ENCODE peak calls at places on chromosomes 4 and X, in seven cellular contexts. H is lower lobe of right lung, M is uterus, S is transverse colon, U is psoas muscle, Q is right lobe of liver, E is PC-3. P is an unnamed sample.

GRCh38 chrX:108699368-108699767 is 37.0 kb downstream of the IRS4 start:
- DNase-seq in H (no peak), M (no peak), S (no peak), U (no peak), Q (no peak), E (peak; percentile 66), P (no peak)

GRCh38 chr4:152278505-152279301 is 257.2 kb downstream of the FBXW7 start:
- DNase-seq in H (peak; percentile 47), M (no peak), S (peak; percentile 39), U (no peak), Q (no peak), E (no peak), P (no peak)

GRCh38 chrX:134544614-134545255 is 84.8 kb downstream of the HPRT1 start:
- DNase-seq in H (no peak), M (no peak), S (peak; percentile 18), U (no peak), Q (no peak), E (no peak), P (no peak)

GRCh38 chrX:96994088-96994487 is 110.4 kb downstream of the RPA4 start:
- DNase-seq in H (no peak), M (no peak), S (no peak), U (no peak), Q (no peak), E (no peak), P (no peak)

GRCh38 chr4:2570036-2570435 is 33.6 kb downstream of the FAM193A start:
- DNase-seq in H (no peak), M (no peak), S (no peak), U (no peak), Q (no peak), E (no peak), P (no peak)

GRCh38 chr4:3128976-3129375 is 54.5 kb downstream of the HTT start:
- DNase-seq in H (no peak), M (no peak), S (no peak), U (no peak), Q (no peak), E (no peak), P (no peak)

GRCh38 chr4:38663021-38663800 is 788 bp upstream of the KLF3 start:
- DNase-seq in H (no peak), M (peak; percentile 53), S (no peak), U (no peak), Q (peak; percentile 95), E (no peak), P (peak; percentile 37)

GRCh38 chr4:124526321-124526720 is 186.2 kb downstream of the ANKRD50 start:
- DNase-seq in H (no peak), M (no peak), S (no peak), U (no peak), Q (no peak), E (no peak), P (no peak)

GRCh38 chr4:143358923-143359694 is 22.4 kb downstream of the GAB1 start:
- DNase-seq in H (peak; percentile 70), M (no peak), S (peak; percentile 78), U (no peak), Q (no peak), E (peak; percentile 91), P (no peak)

GRCh38 chr4:385934-386707 is 48.5 kb downstream of the ZNF141 start:
- DNase-seq in H (no peak), M (no peak), S (no peak), U (no peak), Q (no peak), E (no peak), P (peak; percentile 83)

GRCh38 chrX:52424658-52425057 is 55.8 kb downstream of the XAGE2 start:
- DNase-seq in H (no peak), M (no peak), S (no peak), U (no peak), Q (no peak), E (peak; percentile 63), P (no peak)

GRCh38 chr4:174578366-174578765 is 56.1 kb upstream of the HPGD start:
- DNase-seq in H (no peak), M (no peak), S (no peak), U (no peak), Q (no peak), E (peak; percentile 41), P (no peak)

GRCh38 chr4:169079942-169080827 is 70.1 kb upstream of the CBR4 start:
- DNase-seq in H (peak; percentile 63), M (peak; percentile 30), S (no peak), U (peak; percentile 72), Q (peak; percentile 43), E (peak; percentile 76), P (peak; percentile 75)

GRCh38 chr4:53196872-53197759 is 168.7 kb downstream of the SCFD2 start:
- DNase-seq in H (no peak), M (no peak), S (no peak), U (no peak), Q (no peak), E (peak; percentile 89), P (no peak)

GRCh38 chrX:71098302-71098701 is 2.7 kb downstream of the FOXO4 start:
- DNase-seq in H (peak; percentile 67), M (peak; percentile 69), S (peak; percentile 72), U (peak; percentile 64), Q (no peak), E (peak; percentile 42), P (peak; percentile 83)

GRCh38 chr4:108559067-108559793 is 61.1 kb upstream of the RPL34 start:
- DNase-seq in H (no peak), M (no peak), S (no peak), U (no peak), Q (no peak), E (no peak), P (no peak)

GRCh38 chrX:25191403-25191802 is 175.6 kb upstream of the ARX start:
- DNase-seq in H (no peak), M (no peak), S (no peak), U (no peak), Q (no peak), E (peak; percentile 18), P (no peak)

GRCh38 chrX:152343306-152343705 is 107.8 kb downstream of the GABRA3 start:
- DNase-seq in H (no peak), M (no peak), S (no peak), U (no peak), Q (no peak), E (no peak), P (no peak)

GRCh38 chr4:11456441-11456840 is 27.7 kb upstream of the HS3ST1 start:
- DNase-seq in H (no peak), M (no peak), S (no peak), U (no peak), Q (no peak), E (no peak), P (no peak)

GRCh38 chr4:168893807-168894206 is 116.2 kb downstream of the CBR4 start:
- DNase-seq in H (no peak), M (no peak), S (no peak), U (no peak), Q (no peak), E (no peak), P (no peak)

DNA sequence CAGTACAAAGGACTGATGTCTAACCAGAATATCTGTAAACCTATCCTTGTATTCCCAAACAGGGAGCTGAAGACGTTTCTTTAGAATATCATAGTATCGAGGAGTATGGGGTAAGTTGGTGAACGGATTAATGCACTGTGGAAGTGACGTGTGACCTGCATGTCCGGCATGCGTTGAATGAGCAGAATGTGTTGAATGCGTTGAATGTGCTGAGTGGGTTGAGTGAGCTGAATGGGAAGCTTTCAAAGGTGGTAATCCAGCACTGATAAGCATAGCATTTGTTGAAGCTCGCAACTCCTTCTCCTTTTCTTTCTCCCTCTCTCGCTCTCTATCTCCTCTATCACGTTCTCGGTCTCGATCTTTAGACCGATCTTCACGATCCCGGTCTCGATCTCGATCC is 8.1 kb downstream of the DHX15 start:
- DNase-seq in H (no peak), M (no peak), S (no peak), U (no peak), Q (no peak), E (no peak), P (no peak)
- H3K4me1 ChIP-seq in H (peaks cover 60% of the 10 kb centered on the region), M (no peaks in the 10 kb centered on the region), S (peaks cover 23% of the 10 kb centered on the region), U (peaks cover 44% of the 10 kb centered on the region), Q (no peaks in the 10 kb centered on the region), E (peaks cover 4% of the 10 kb centered on the region), P (no peaks in the 10 kb centered on the region)

GRCh38 chr4:7878323-7878722 is 61.3 kb downstream of the AFAP1 start:
- DNase-seq in H (no peak), M (no peak), S (no peak), U (no peak), Q (no peak), E (no peak), P (no peak)
- H3K4me1 ChIP-seq in H (peaks cover 9% of the 10 kb centered on the region), M (no peaks in the 10 kb centered on the region), S (peaks cover 12% of the 10 kb centered on the region), U (no peaks in the 10 kb centered on the region), Q (no peaks in the 10 kb centered on the region), E (peaks cover 62% of the 10 kb centered on the region), P (no peaks in the 10 kb centered on the region)

DNA sequence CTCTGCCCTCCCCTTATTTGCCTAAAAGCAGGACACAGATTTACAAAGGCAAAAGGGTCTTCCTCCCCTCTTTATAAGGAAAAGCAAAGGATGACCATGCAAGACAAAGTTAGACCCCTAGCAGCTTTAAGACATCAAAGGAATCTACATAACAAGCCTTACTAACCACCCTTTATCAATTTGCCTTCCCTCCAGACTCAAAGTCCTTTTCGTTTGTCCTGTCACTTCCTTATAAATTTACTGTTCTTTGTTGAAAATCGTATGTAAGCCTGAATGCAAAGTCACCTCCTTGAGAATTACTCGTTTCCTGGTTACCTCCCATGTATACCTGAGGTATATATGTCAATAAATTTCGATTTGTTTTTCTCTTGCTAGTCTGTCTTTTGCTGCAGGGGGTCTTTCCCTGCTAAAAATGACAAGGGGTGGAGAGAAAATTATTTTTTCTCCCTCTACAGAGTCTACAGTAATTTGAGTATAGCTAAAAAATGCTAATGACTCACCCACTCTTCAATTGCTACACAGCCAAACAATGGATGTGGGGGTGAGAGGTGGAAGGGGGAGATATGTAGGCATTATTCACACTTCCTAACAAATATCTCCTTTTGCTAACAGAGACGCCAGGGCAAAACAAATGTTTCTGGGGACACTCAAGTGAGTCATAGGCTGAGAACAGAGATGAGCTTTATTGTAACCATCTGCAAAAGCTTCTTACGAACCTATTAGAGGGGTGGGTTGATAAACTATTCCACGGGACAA is 13.2 kb downstream of the SCD5 start:
- DNase-seq in H (no peak), M (no peak), S (no peak), U (no peak), Q (no peak), E (peak; percentile 83), P (no peak)
- H3K4me1 ChIP-seq in H (peaks cover 18% of the 10 kb centered on the region), M (no peaks in the 10 kb centered on the region), S (peaks cover 16% of the 10 kb centered on the region), U (no peaks in the 10 kb centered on the region), Q (no peaks in the 10 kb centered on the region), E (peaks cover 25% of the 10 kb centered on the region), P (peaks cover 40% of the 10 kb centered on the region)

DNA sequence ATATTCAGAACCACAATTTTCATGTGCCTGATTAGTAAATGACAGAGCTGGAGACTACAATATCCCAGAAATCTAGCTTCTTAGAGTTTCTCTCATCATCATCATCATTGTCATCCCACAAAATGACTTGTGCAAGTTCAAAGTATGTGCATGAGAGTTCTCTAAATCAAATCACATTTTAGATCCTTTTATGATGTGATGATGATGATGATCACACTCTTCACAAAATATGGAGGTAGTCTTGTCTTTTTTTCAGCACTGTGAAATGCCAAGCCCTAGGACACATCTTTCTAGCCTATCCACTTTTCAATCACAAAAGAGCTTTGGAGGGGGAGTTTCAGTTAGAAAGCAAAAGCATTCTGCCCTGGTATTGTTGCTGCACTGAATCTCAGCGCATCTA is 7.4 kb downstream of the MBNL3 start:
- DNase-seq in H (no peak), M (no peak), S (no peak), U (no peak), Q (no peak), E (no peak), P (no peak)
- H3K4me1 ChIP-seq in H (peaks cover 21% of the 10 kb centered on the region), M (no peaks in the 10 kb centered on the region), S (no peaks in the 10 kb centered on the region), U (no peaks in the 10 kb centered on the region), Q (peaks cover 8% of the 10 kb centered on the region), E (peaks cover 20% of the 10 kb centered on the region), P (no peaks in the 10 kb centered on the region)